ENCODE peak calls at places on chromosomes 13 and 19, in five cellular contexts. T is activated naive CD8-positive, alpha-beta T cell treated with anti-CD3 and anti-CD28 coated beads for 36 hours; X is cardiac muscle cell; R is gastrocnemius medialis; O is K562. J is an unnamed sample.

GRCh38 chr19:28424041-28424440 is 788.9 kb downstream of the UQCRFS1 start:
- DNase-seq in R (no peak), X (no peak), T (no peak), O (no peak), J (no peak)

GRCh38 chr19:50376166-50377050 is at the start of gene NR1H2:
- DNase-seq in O (peak; percentile 93), T (peak; percentile 93), X (peak; percentile 97), R (peak; percentile 93), J (peak; percentile 92)

GRCh38 chr13:112174476-112175110 is 107.6 kb downstream of the SOX1 start:
- DNase-seq in O (no peak), T (no peak), X (no peak), R (no peak), J (no peak)

GRCh38 chr13:104281910-104282309 is 1215.7 kb upstream of the SLC10A2 start:
- DNase-seq in T (no peak), O (no peak), X (no peak), R (no peak), J (no peak)

GRCh38 chr13:80196756-80197155 is 144.2 kb downstream of the SPRY2 start:
- DNase-seq in R (no peak), T (no peak), X (no peak), O (no peak), J (no peak)

GRCh38 chr13:113140677-113141590 is 17.5 kb upstream of the PROZ start:
- DNase-seq in X (no peak), T (no peak), R (no peak), O (no peak), J (no peak)

GRCh38 chr13:91813255-91813654 is 414.8 kb downstream of the GPC5 start:
- DNase-seq in T (no peak), O (peak; percentile 8), X (peak; percentile 90), R (no peak), J (peak; percentile 22)

GRCh38 chr19:40947573-40947972 is 43.5 kb upstream of the CYP2B6 start:
- DNase-seq in O (no peak), T (no peak), X (no peak), R (no peak), J (no peak)

GRCh38 chr13:19888799-19889198 is 25.4 kb upstream of the ZMYM5 start:
- DNase-seq in O (no peak), R (no peak), T (no peak), X (no peak), J (no peak)

GRCh38 chr19:57888494-57889231 is at the start of gene ZNF814:
- DNase-seq in O (no peak), R (peak; percentile 67), X (peak; percentile 94), T (peak; percentile 83), J (no peak)

GRCh38 chr19:18773682-18774081 is 17.4 kb downstream of the COMP start:
- DNase-seq in O (no peak), R (no peak), T (no peak), X (no peak), J (no peak)

GRCh38 chr13:96809366-96810096 is 184.7 kb downstream of the OXGR1 start:
- DNase-seq in X (peak; percentile 22), T (no peak), R (no peak), O (no peak), J (no peak)

GRCh38 chr13:34216251-34216650 is 398.3 kb downstream of the RFC3 start:
- DNase-seq in T (no peak), R (no peak), O (no peak), X (no peak), J (no peak)

GRCh38 chr19:33997690-33998089 is 174.6 kb upstream of the LSM14A start:
- DNase-seq in R (no peak), X (no peak), O (no peak), T (no peak), J (no peak)

GRCh38 chr19:12778020-12778904 is 2.9 kb upstream of the HOOK2 start:
- DNase-seq in O (no peak), X (peak; percentile 73), R (no peak), T (peak; percentile 52), J (no peak)

GRCh38 chr19:51637362-51637978 is 7.3 kb upstream of the SIGLEC5 start:
- DNase-seq in T (no peak), R (no peak), O (peak; percentile 45), X (no peak), J (no peak)

GRCh38 chr13:62194371-62194770 is 778.7 kb upstream of the PCDH20 start:
- DNase-seq in T (no peak), X (no peak), R (no peak), O (no peak), J (no peak)

GRCh38 chr13:81658598-81659370 is 1317.9 kb upstream of the SPRY2 start:
- DNase-seq in X (no peak), O (no peak), T (no peak), R (no peak), J (no peak)

GRCh38 chr19:19552811-19553210 is 14.7 kb downstream of the CILP2 start:
- DNase-seq in O (peak; percentile 71), X (peak; percentile 56), T (no peak), R (no peak), J (peak; percentile 72)

GRCh38 chr19:42606660-42607351 is 12.1 kb upstream of the CEACAM8 start:
- DNase-seq in T (peak; percentile 60), R (no peak), X (peak; percentile 18), O (peak; percentile 76), J (peak; percentile 30)

GRCh38 chr19:3375221-3376088 is 9.1 kb downstream of the NFIC start:
- DNase-seq in R (peak; percentile 99), O (peak; percentile 79), T (no peak), X (no peak), J (no peak)

GRCh38 chr19:3146677-3147100 is 10.9 kb downstream of the GNA15 start:
- DNase-seq in X (no peak), O (peak; percentile 70), R (no peak), T (peak; percentile 65), J (no peak)

GRCh38 chr19:34310494-34310981 is 54.5 kb upstream of the GPI start:
- DNase-seq in T (no peak), R (peak; percentile 20), X (no peak), O (no peak), J (no peak)

GRCh38 chr19:47729799-47730520 is 15.4 kb upstream of the NOP53 start:
- DNase-seq in R (peak; percentile 17), X (peak; percentile 75), O (peak; percentile 97), T (peak; percentile 69), J (peak; percentile 25)

GRCh38 chr19:3830841-3831589 is 37.8 kb downstream of the ZFR2 start:
- DNase-seq in X (no peak), T (no peak), O (no peak), R (no peak), J (no peak)

GRCh38 chr19:7294571-7295212 is 478 bp upstream of the INSR start:
- DNase-seq in R (peak; percentile 81), T (peak; percentile 38), O (peak; percentile 24), X (peak; percentile 74), J (peak; percentile 80)

GRCh38 chr19:39553082-39553652 is 13.2 kb upstream of the EID2 start:
- DNase-seq in X (no peak), O (no peak), T (no peak), R (no peak), J (no peak)

GRCh38 chr19:19654441-19654840 is 9.0 kb downstream of the ATP13A1 start:
- DNase-seq in R (no peak), T (no peak), O (peak; percentile 2), X (no peak), J (no peak)

GRCh38 chr13:114118763-114119123 is 13.7 kb downstream of the RASA3 start:
- DNase-seq in T (peak; percentile 1), R (no peak), X (no peak), O (no peak), J (no peak)

GRCh38 chr13:101661839-101662238 is 209.4 kb downstream of the ITGBL1 start:
- DNase-seq in T (no peak), X (no peak), O (no peak), R (no peak), J (peak; percentile 21)

GRCh38 chr19:45667620-45668341 is at the start of gene GIPR:
- DNase-seq in O (peak; percentile 88), X (peak; percentile 85), T (peak; percentile 68), R (no peak), J (no peak)

GRCh38 chr19:38037151-38037611 is 130.2 kb downstream of the SIPA1L3 start:
- DNase-seq in R (no peak), X (peak; percentile 36), O (no peak), T (no peak), J (no peak)

GRCh38 chr19:48713041-48713863 is 6.3 kb downstream of the MAMSTR start:
- DNase-seq in R (no peak), O (peak; percentile 63), X (no peak), T (no peak), J (peak; percentile 70)

GRCh38 chr19:15236886-15237285 is 4.6 kb upstream of the EPHX3 start:
- DNase-seq in T (no peak), R (no peak), O (no peak), X (no peak), J (no peak)

GRCh38 chr19:54207908-54208783 is 7.5 kb downstream of the RPS9 start:
- DNase-seq in T (peak; percentile 77), R (peak; percentile 48), X (no peak), O (peak; percentile 82), J (peak; percentile 46)

GRCh38 chr13:89695343-89696257 is 1651.9 kb upstream of the MIR17HG start:
- DNase-seq in O (no peak), T (peak; percentile 4), R (no peak), X (peak; percentile 68), J (peak; percentile 24)

GRCh38 chr13:28199089-28199488 is 60.7 kb downstream of the PAN3 start:
- DNase-seq in X (no peak), T (no peak), R (no peak), O (no peak), J (no peak)

J was measured in HAP-1.